ENCODE peak calls at places on chromosomes 12 and 14, in four cellular contexts. S is neural progenitor cell, A is IMR-90, N is SK-N-SH. Q is an unnamed sample.

GRCh38 chr14:103136076-103136340 is 12.7 kb downstream of the TNFAIP2 start:
- DNase-seq in N (no peak), A (no peak), S (no peak), Q (no peak)

GRCh38 chr14:34328178-34328577 is 133.9 kb downstream of the SPTSSA start:
- DNase-seq in S (no peak), N (no peak), A (peak), Q (no peak)

GRCh38 chr14:96086032-96086431 is 46.9 kb downstream of the C14orf132 start:
- DNase-seq in A (peak), S (no peak), N (no peak), Q (no peak)

GRCh38 chr12:94262228-94263010 is 114.0 kb downstream of the PLXNC1 start:
- DNase-seq in A (peak), S (no peak), N (peak), Q (peak)

GRCh38 chr14:77025744-77026165 is 2.8 kb downstream of the IRF2BPL start:
- DNase-seq in N (peak), A (no peak), S (peak), Q (peak)

GRCh38 chr12:132651444-132652100 is 33.0 kb downstream of the P2RX2 start:
- DNase-seq in N (no peak), A (no peak), S (no peak), Q (peak)

GRCh38 chr14:103031566-103031911 is 25.8 kb downstream of the CDC42BPB start:
- DNase-seq in N (peak), S (no peak), A (no peak), Q (no peak)

GRCh38 chr14:35380794-35381193 is 23.8 kb downstream of the NFKBIA start:
- DNase-seq in A (no peak), N (no peak), S (no peak), Q (peak)

GRCh38 chr12:74538491-74539258 is 1.0 kb downstream of the ATXN7L3B start:
- DNase-seq in A (no peak), S (no peak), N (peak), Q (no peak)

GRCh38 chr14:19949218-19949617 is 18.5 kb downstream of the OR4K1 start:
- DNase-seq in A (no peak), S (no peak), N (no peak), Q (no peak)

GRCh38 chr12:53538209-53538689 is 31.0 kb upstream of the NPFF start:
- DNase-seq in S (no peak), N (no peak), A (peak), Q (no peak)

GRCh38 chr14:20278414-20278813 is 27.3 kb downstream of the TTC5 start:
- DNase-seq in A (peak), N (peak), S (no peak), Q (no peak)

GRCh38 chr12:53267309-53268008 is 640 bp upstream of the ESPL1 start:
- DNase-seq in S (no peak), N (no peak), A (no peak), Q (no peak)

GRCh38 chr12:46523863-46524770 is 151.5 kb upstream of the SLC38A2 start:
- DNase-seq in S (no peak), A (peak), N (no peak), Q (no peak)

GRCh38 chr12:96321941-96322340 is 78.3 kb downstream of the CDK17 start:
- DNase-seq in S (no peak), A (no peak), N (no peak), Q (no peak)

GRCh38 chr12:54173066-54173726 is 15.6 kb downstream of the SMUG1 start:
- DNase-seq in S (peak), N (peak), A (no peak), Q (peak)

GRCh38 chr14:92252291-92252690 is 70.7 kb upstream of the SLC24A4 start:
- DNase-seq in S (no peak), A (no peak), N (no peak), Q (no peak)

GRCh38 chr12:93200291-93200917 is 177.3 kb upstream of the NUDT4 start:
- DNase-seq in A (no peak), N (no peak), S (no peak), Q (no peak)

GRCh38 chr14:71758198-71758955 is 173.9 kb upstream of the RGS6 start:
- DNase-seq in N (no peak), A (no peak), S (no peak), Q (no peak)

GRCh38 chr12:56886319-56886718 is 47.9 kb downstream of the SDR9C7 start:
- DNase-seq in N (no peak), S (no peak), A (no peak), Q (no peak)

DNA sequence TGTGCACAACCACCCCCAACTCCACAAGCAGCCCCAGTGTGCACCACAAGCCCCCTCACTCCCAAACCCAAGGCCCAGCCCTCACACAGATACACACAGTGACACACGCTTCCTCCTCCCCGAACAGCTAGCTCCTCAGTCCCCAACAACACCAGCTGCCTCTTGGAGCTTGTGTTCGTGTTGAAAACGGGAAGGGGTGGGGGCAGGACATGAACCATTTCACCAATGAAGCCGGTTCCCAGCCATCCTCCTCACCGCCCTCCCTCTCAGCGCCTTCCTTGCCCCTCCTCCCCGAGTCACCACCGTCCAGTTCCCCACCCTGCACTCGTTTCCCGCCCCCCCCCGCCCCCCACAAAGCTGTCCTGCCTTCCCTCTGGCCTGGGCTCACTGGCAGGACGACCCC is 349 bp upstream of the GPR162 start:
- DNase-seq in A (peak), N (peak), S (peak), Q (peak)
- H3K9ac ChIP-seq in A (peak), N (peak), S (peak), Q (no peak)

DNA sequence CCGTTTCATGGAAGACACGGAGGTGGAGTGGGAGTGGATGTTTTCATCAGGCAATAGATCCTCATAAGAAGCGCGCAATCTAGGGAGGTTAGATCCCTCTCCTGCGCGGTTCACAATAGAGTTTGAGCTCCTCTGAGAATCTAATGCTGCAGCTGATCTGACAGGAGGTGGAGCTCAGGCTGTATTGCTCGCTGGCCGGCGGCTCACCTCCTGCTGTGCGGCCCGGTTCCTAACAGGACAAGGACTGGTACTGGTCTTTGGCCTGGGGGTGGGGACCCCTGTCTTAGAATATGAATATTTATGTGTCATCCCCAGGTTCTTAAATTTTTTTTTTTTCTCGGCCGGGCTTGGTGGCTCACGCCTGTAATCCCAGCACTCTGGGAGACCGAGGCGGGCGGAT is 36.7 kb downstream of the PRICKLE1 start:
- DNase-seq in N (no peak), A (no peak), S (peak), Q (no peak)
- H3K9ac ChIP-seq in N (no peak), A (no peak), S (no peak), Q (no peak)

DNA sequence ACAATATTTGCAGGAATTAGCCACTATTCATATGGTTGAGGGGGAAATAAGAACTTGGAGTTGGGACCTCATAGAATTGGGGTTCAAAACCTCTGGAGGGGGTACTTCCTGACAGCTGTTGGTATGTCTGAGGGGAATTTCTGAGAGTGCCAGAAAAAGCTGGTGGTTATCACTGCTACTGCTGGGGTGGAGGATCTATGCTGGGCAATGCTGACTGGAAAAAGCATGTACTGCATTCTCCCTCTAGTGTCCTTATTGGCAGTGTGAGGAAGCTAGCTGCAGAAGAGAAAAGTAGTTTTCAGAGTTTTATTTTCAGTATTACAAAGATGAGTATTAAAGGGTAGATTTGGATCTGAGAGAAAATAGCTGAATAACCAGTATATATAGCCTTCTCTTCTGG is 88.8 kb downstream of the FUT8 start:
- DNase-seq in A (no peak), N (no peak), S (no peak), Q (no peak)
- H3K9ac ChIP-seq in A (no peak), N (no peak), S (no peak), Q (no peak)

GRCh38 chr12:115920395-115921183 is 356.9 kb downstream of the MED13L start:
- DNase-seq in N (no peak), S (no peak), A (peak), Q (no peak)

GRCh38 chr12:115912440-115912839 is 365.1 kb downstream of the MED13L start:
- DNase-seq in S (no peak), N (no peak), A (no peak), Q (no peak)

GRCh38 chr12:115914122-115914521 is 363.4 kb downstream of the MED13L start:
- DNase-seq in N (no peak), S (no peak), A (no peak), Q (no peak)

GRCh38 chr12:115918763-115919162 is 358.7 kb downstream of the MED13L start:
- DNase-seq in N (no peak), S (no peak), A (no peak), Q (no peak)

GRCh38 chr12:115916910-115917668 is 360.4 kb downstream of the MED13L start:
- DNase-seq in S (peak), N (peak), A (no peak), Q (peak)
- H3K9ac ChIP-seq in S (no peak), N (no peak), A (no peak), Q (no peak)

DNA sequence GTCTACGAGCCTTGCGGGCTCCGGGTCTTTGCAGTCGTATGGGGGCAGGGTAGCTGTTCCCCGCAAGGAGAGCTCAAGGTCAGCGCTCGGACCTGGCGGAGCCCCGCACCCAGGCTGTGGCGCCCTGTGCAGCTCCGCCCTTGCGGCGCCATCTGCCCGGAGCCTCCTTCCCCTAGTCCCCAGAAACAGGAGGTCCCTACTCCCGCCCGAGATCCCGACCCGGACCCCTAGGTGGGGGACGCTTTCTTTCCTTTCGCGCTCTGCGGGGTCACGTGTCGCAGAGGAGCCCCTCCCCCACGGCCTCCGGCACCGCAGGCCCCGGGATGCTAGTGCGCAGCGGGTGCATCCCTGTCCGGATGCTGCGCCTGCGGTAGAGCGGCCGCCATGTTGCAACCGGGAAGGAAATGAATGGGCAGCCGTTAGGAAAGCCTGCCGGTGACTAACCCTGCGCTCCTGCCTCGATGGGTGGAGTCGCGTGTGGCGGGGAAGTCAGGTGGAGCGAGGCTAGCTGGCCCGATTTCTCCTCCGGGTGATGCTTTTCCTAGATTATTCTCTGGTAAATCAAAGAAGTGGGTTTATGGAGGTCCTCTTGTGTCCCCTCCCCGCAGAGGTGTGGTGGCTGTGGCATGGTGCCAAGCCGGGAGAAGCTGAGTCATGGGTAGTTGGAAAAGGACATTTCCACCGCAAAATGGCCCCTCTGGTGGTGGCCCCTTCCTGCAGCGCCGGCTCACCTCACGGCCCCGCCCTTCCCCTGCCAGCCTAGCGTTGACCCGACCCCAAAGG is 788 bp downstream of the GAPDH start:
- DNase-seq in N (peak), A (peak), S (peak), Q (peak)
- H3K9ac ChIP-seq in N (peak), A (peak), S (peak), Q (peak)

GRCh38 chr12:104737113-104737512 is 221.0 kb downstream of the SLC41A2 start:
- DNase-seq in S (no peak), N (no peak), A (no peak), Q (peak)
- H3K9ac ChIP-seq in S (no peak), N (no peak), A (no peak), Q (no peak)

Q was measured in kidney.